ENCODE peak calls at places on chromosomes 12 and 14, in nine cellular contexts. N is lower lobe of right lung, H is fibroblast of gingiva, E is endothelial cell, Q is LoVo, S is GM06990, V is GM23248, F is NCI-H446, D is NCI-H345. G is an unnamed sample.
A peak's percentile ranks its signal among the peaks of the same experiment; 100 is the strongest.

GRCh38 chr14:89320381-89321000 is 96.5 kb downstream of the FOXN3 start:
- DNase-seq in H (no peak), N (no peak), Q (no peak), S (no peak), V (no peak), D (no peak), F (no peak), E (no peak), G (no peak)

GRCh38 chr14:90970167-90970600 is 90.3 kb downstream of the RPS6KA5 start:
- DNase-seq in D (no peak), V (no peak), E (no peak), Q (peak; percentile 89), N (no peak), H (no peak), S (peak; percentile 16), F (no peak), G (no peak)

GRCh38 chr12:18383203-18383602 is 121.9 kb downstream of the PIK3C2G start:
- DNase-seq in D (no peak), V (peak; percentile 85), S (no peak), F (no peak), H (peak; percentile 85), E (no peak), N (no peak), Q (peak; percentile 16), G (no peak)

GRCh38 chr12:76081909-76082308 is 2.6 kb downstream of the NAP1L1 start:
- DNase-seq in S (no peak), Q (no peak), D (no peak), F (no peak), H (no peak), N (no peak), E (no peak), V (no peak), G (no peak)

GRCh38 chr12:54431911-54432814 is 13.1 kb upstream of the ITGA5 start:
- DNase-seq in S (no peak), V (peak; percentile 96), Q (peak; percentile 57), H (no peak), D (no peak), E (peak; percentile 57), F (no peak), N (no peak), G (peak; percentile 50)

GRCh38 chr12:49389092-49389703 is 21.9 kb downstream of the SPATS2 start:
- DNase-seq in N (peak; percentile 79), F (no peak), S (no peak), E (peak; percentile 62), H (no peak), D (no peak), V (no peak), Q (no peak), G (peak; percentile 38)

GRCh38 chr12:132833341-132833740 is 4.7 kb upstream of the GOLGA3 start:
- DNase-seq in Q (no peak), E (no peak), H (no peak), D (no peak), N (no peak), V (no peak), S (no peak), F (no peak), G (no peak)

GRCh38 chr14:67317822-67318221 is 41.8 kb downstream of the ATP6V1D start:
- DNase-seq in F (no peak), Q (no peak), H (no peak), V (no peak), N (no peak), E (no peak), S (no peak), D (no peak), G (no peak)

GRCh38 chr12:108820700-108821406 is 36.5 kb downstream of the SSH1 start:
- DNase-seq in H (no peak), D (no peak), N (no peak), V (no peak), E (no peak), S (no peak), F (no peak), Q (no peak), G (no peak)

GRCh38 chr12:113302925-113303640 is 31.8 kb downstream of the SLC8B1 start:
- DNase-seq in V (no peak), S (no peak), Q (no peak), N (no peak), F (no peak), E (no peak), H (no peak), D (peak; percentile 22), G (peak; percentile 67)

GRCh38 chr14:67251573-67252226 is 10.5 kb downstream of the PALS1 start:
- DNase-seq in V (peak; percentile 41), D (no peak), S (no peak), Q (peak; percentile 40), F (no peak), N (no peak), H (no peak), E (no peak), G (no peak)